ENCODE peak calls at places on chromosomes 5 and 9, in nine cellular contexts. Y, A, Q, T, U, H, O, J and E are unnamed samples. For H4K20me1, the result is how much of the 10 kb centered on the place peaks cover.

GRCh38 chr9:129317179-129318011 is 139.3 kb upstream of the IER5L start:
- DNase-seq in T (peak), O (peak), H (peak), U (no peak), Y (peak), Q (peak), A (peak), J (peak), E (no peak)

GRCh38 chr5:95382843-95383242 is 8.3 kb upstream of the FAM81B start:
- DNase-seq in O (no peak), H (no peak), T (no peak), Y (no peak), Q (no peak), A (no peak), U (no peak), J (no peak), E (no peak)

GRCh38 chr5:139847790-139848507 is 52.3 kb downstream of the PSD2 start:
- DNase-seq in U (no peak), H (no peak), Y (peak), O (peak), T (peak), Q (peak), A (peak), J (peak), E (peak)

GRCh38 chr5:88674262-88675158 is 208.5 kb downstream of the MEF2C start:
- DNase-seq in Y (peak), H (no peak), A (peak), O (no peak), U (no peak), Q (peak), T (peak), J (no peak), E (peak)

GRCh38 chr5:28766565-28767158 is 1728.3 kb upstream of the CDH9 start:
- DNase-seq in Y (peak), T (peak), H (peak), Q (peak), U (peak), A (peak), O (peak), J (peak), E (peak)

GRCh38 chr5:172078726-172079345 is 72.4 kb upstream of the FBXW11 start:
- DNase-seq in T (no peak), Q (no peak), Y (no peak), H (no peak), U (no peak), A (no peak), O (no peak), J (no peak), E (no peak)

GRCh38 chr5:54646285-54647101 is 128.9 kb downstream of the SNX18 start:
- DNase-seq in A (peak), U (no peak), H (peak), T (peak), Q (peak), Y (peak), J (no peak), O (no peak), E (peak)

GRCh38 chr5:79237735-79238560 is 2.0 kb downstream of the JMY start:
- DNase-seq in O (no peak), A (peak), Q (no peak), U (no peak), J (no peak), H (no peak), Y (no peak), T (peak), E (no peak)

GRCh38 chr5:77211013-77211690 is 672 bp downstream of the PDE8B start:
- DNase-seq in Q (peak), O (peak), T (no peak), H (peak), J (peak), Y (peak), A (peak), U (no peak), E (no peak)

DNA sequence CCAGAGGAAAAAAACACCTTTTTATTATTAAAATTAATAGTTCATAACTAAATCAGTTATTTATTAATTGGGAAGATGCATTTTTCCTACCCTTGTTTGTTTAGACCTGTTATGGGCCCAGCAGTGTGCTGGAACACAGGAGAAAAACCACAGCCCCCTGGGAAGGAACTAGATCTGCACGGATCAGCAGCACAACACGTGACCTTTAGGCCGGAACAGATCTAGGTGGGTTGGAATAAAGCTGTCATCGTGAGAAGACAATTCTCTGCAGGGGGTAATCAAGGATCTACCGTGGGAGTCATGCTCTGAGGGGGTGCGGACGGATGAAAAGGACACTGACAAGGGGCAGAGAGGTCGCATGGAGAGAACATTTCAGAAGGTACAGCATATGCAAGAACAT is 95.8 kb upstream of the SPATA31C2 start:
- DNase-seq in J (no peak), A (no peak), T (no peak), U (no peak), Q (no peak), O (no peak), Y (no peak), H (no peak), E (no peak)
- H3K4me3 ChIP-seq in J (no peak), A (no peak), T (no peak), U (no peak), Q (no peak), O (no peak), Y (no peak), H (no peak), E (no peak)

DNA sequence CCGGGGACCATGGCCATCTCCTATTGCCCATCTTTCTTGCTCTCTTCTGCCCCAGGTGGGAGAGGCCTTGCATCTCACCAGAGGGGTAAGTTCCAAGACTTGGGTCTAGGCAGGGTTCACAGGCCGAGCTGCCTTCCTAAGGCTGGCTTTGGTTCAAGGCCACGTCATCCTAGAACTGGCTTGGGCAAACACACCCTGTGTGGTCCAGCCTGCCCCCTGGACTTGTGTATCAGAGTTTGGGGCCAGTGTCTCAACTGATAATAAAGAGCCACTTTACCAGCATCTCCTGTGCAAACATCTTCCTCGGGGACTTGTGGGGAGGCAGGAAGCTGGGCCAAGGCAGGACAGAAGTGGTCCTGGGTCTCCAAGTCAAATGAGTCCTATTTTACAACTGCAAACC is 17.8 kb downstream of the BOD1 start:
- DNase-seq in Y (no peak), J (no peak), O (no peak), H (no peak), Q (no peak), A (no peak), T (no peak), U (no peak), E (no peak)
- TF ChIP-seq EZH2phosphoT487 in Y (no peak), J (no peak), O (no peak), H (no peak), Q (no peak), A (no peak), T (no peak), U (no peak), E (no peak)

GRCh38 chr9:135850737-135851136 is 56.6 kb downstream of the CAMSAP1 start:
- DNase-seq in U (no peak), Q (no peak), A (no peak), J (no peak), T (no peak), H (peak), Y (no peak), O (peak), E (no peak)
- H4K20me1 ChIP-seq in U (under half), Q (under half), A (under half), J (under half), T (under half), H (under half), Y (under half), O (under half), E (under half)

DNA sequence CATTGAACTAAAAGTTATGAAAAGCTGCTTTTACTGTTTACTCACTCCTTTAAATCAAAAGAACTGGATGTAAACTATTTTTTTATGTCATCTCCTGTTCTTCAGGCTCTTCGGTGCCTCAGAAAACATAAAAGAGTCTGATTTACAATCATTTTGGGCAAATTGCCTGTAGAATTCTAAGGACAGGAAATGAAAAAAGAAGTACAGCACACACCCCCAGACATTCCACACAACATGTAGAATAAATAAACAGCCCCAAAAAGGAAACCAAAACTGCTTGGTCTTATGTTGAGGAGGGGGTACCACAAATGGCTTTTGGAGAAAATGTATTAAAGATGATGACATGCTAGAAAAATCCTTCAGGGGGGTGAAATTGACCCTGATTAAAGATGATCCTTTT is 57.2 kb downstream of the ITGA1 start:
- DNase-seq in J (no peak), U (no peak), T (no peak), H (no peak), A (peak), Q (no peak), Y (no peak), O (no peak), E (no peak)
- H3K4me3 ChIP-seq in J (no peak), U (no peak), T (no peak), H (no peak), A (peak), Q (no peak), Y (no peak), O (no peak), E (no peak)

GRCh38 chr5:39616131-39616530 is 191.4 kb upstream of the DAB2 start:
- DNase-seq in U (no peak), J (no peak), A (no peak), T (no peak), Y (no peak), O (peak), Q (no peak), H (peak), E (no peak)
- TF ChIP-seq EZH2phosphoT487 in U (no peak), J (no peak), A (no peak), T (no peak), Y (no peak), O (no peak), Q (no peak), H (no peak), E (no peak)

GRCh38 chr9:34335376-34335775 is 6.0 kb downstream of the NUDT2 start:
- DNase-seq in T (no peak), Q (no peak), A (no peak), Y (no peak), H (no peak), O (no peak), U (no peak), J (no peak), E (no peak)
- H4K20me1 ChIP-seq in T (under half), Q (under half), A (under half), Y (under half), H (under half), O (under half), U (under half), J (under half), E (under half)

GRCh38 chr9:112434487-112434886 is 52.1 kb upstream of the KIAA1958 start:
- DNase-seq in J (no peak), T (no peak), Y (no peak), Q (no peak), A (no peak), U (no peak), H (no peak), O (no peak), E (no peak)

GRCh38 chr9:112439171-112439570 is 47.5 kb upstream of the KIAA1958 start:
- DNase-seq in T (no peak), A (no peak), H (no peak), Y (no peak), U (no peak), J (no peak), Q (no peak), O (no peak), E (no peak)

GRCh38 chr9:112439825-112440224 is 46.8 kb upstream of the KIAA1958 start:
- DNase-seq in T (no peak), U (no peak), A (no peak), Y (no peak), J (no peak), O (no peak), Q (no peak), H (no peak), E (no peak)

GRCh38 chr9:112433715-112434392 is 52.8 kb upstream of the KIAA1958 start:
- DNase-seq in J (no peak), O (no peak), U (no peak), Y (no peak), A (no peak), Q (no peak), T (no peak), H (no peak), E (no peak)

DNA sequence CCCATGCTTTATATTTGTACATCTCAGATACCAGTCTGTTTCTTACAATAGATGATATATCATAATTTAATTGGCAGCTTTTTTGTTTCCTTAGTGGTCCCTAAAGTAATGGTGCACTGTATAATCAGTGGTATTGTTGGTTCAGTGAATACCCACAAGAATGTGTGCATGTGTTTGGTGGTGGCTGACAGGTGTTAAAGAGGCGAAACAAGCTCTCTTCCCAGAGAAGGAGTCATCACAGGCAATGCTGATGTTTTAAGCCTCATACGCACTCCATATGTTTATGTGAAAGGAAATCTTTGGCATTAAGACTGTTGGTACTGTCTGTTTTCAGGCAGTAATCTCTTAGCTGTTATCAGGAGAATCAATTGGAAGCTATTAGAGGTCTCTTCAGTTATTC is 49.2 kb upstream of the KIAA1958 start:
- DNase-seq in T (no peak), U (no peak), Q (no peak), O (no peak), Y (no peak), A (no peak), H (no peak), J (no peak), E (no peak)
- H3K4me3 ChIP-seq in T (no peak), U (no peak), Q (no peak), O (no peak), Y (no peak), A (no peak), H (no peak), J (no peak), E (no peak)

GRCh38 chr9:12717907-12718306 is 24.7 kb downstream of the TYRP1 start:
- DNase-seq in A (no peak), J (no peak), O (no peak), U (no peak), Y (no peak), Q (no peak), H (no peak), T (no peak), E (no peak)

GRCh38 chr9:12716823-12717222 is 23.6 kb downstream of the TYRP1 start:
- DNase-seq in T (no peak), Y (no peak), A (peak), U (no peak), Q (no peak), O (no peak), H (peak), J (no peak), E (peak)

GRCh38 chr9:12720551-12720950 is 27.4 kb downstream of the TYRP1 start:
- DNase-seq in T (no peak), Q (no peak), O (no peak), U (no peak), Y (no peak), J (no peak), H (no peak), A (no peak), E (no peak)

GRCh38 chr9:12718482-12719026 is 25.4 kb downstream of the TYRP1 start:
- DNase-seq in J (no peak), Q (peak), A (peak), O (peak), H (peak), T (no peak), Y (peak), U (no peak), E (peak)

GRCh38 chr9:12719431-12719830 is 26.2 kb downstream of the TYRP1 start:
- DNase-seq in U (peak), O (peak), H (peak), Y (peak), T (peak), J (peak), Q (peak), A (peak), E (peak)
- TF ChIP-seq EZH2phosphoT487 in U (no peak), O (no peak), H (no peak), Y (no peak), T (no peak), J (no peak), Q (no peak), A (no peak), E (no peak)

GRCh38 chr9:127138444-127138843 is 16.0 kb upstream of the ANGPTL2 start:
- DNase-seq in O (no peak), J (no peak), T (no peak), Y (no peak), U (no peak), A (no peak), Q (no peak), H (no peak), E (no peak)
- H4K20me1 ChIP-seq in O (under half), J (under half), T (under half), Y (under half), U (under half), A (under half), Q (under half), H (under half), E (under half)

GRCh38 chr9:137370865-137371520 is 52.0 kb downstream of the EXD3 start:
- DNase-seq in Y (peak), A (no peak), U (no peak), O (no peak), T (no peak), H (no peak), Q (peak), J (no peak), E (no peak)
- H3K4me3 ChIP-seq in Y (no peak), A (no peak), U (no peak), O (no peak), T (no peak), H (no peak), Q (no peak), J (no peak), E (no peak)